ENCODE peak calls at places on chromosomes 4 and X, in six cellular contexts. One of them, this sample, is unnamed.

GRCh38 chr4:86358176-86358701 is 1.6 kb downstream of the MAPK10 start:
- DNase-seq in K562: no peak
- DNase-seq in H1: no peak
- DNase-seq in GM12892: no peak
- DNase-seq in HepG2: no peak
- DNase-seq in GM12878: no peak
- DNase-seq in this sample: no peak

GRCh38 chr4:140955528-140956094 is 177.7 kb downstream of the RNF150 start:
- DNase-seq in K562: no peak
- DNase-seq in H1: no peak
- DNase-seq in GM12892: no peak
- DNase-seq in HepG2: no peak
- DNase-seq in GM12878: no peak
- DNase-seq in this sample: no peak

GRCh38 chr4:2402053-2402452 is 16.4 kb downstream of the ZFYVE28 start:
- DNase-seq in K562: peak; percentile 93
- DNase-seq in H1: peak; percentile 88
- DNase-seq in GM12892: no peak
- DNase-seq in HepG2: peak; percentile 73
- DNase-seq in GM12878: no peak
- DNase-seq in this sample: no peak

GRCh38 chrX:151702021-151702714 is 6.9 kb downstream of the PRRG3 start:
- DNase-seq in K562: no peak
- DNase-seq in H1: no peak
- DNase-seq in GM12892: no peak
- DNase-seq in HepG2: no peak
- DNase-seq in GM12878: no peak
- DNase-seq in this sample: no peak

GRCh38 chr4:138448169-138448568 is 206.0 kb upstream of the SLC7A11 start:
- DNase-seq in K562: no peak
- DNase-seq in H1: no peak
- DNase-seq in GM12892: no peak
- DNase-seq in HepG2: no peak
- DNase-seq in GM12878: no peak
- DNase-seq in this sample: no peak

GRCh38 chr4:156778606-156779005 is 193.0 kb downstream of the PDGFC start:
- DNase-seq in K562: no peak
- DNase-seq in H1: no peak
- DNase-seq in GM12892: no peak
- DNase-seq in HepG2: peak; percentile 45
- DNase-seq in GM12878: no peak
- DNase-seq in this sample: no peak

GRCh38 chr4:20444599-20445337 is 193.1 kb downstream of the SLIT2 start:
- DNase-seq in K562: no peak
- DNase-seq in H1: no peak
- DNase-seq in GM12892: no peak
- DNase-seq in HepG2: no peak
- DNase-seq in GM12878: no peak
- DNase-seq in this sample: no peak

GRCh38 chr4:154073107-154073817 is 284.4 kb upstream of the SFRP2 start:
- DNase-seq in K562: no peak
- DNase-seq in H1: no peak
- DNase-seq in GM12892: no peak
- DNase-seq in HepG2: no peak
- DNase-seq in GM12878: no peak
- DNase-seq in this sample: no peak

GRCh38 chr4:42284030-42284429 is 113.3 kb upstream of the SHISA3 start:
- DNase-seq in K562: no peak
- DNase-seq in H1: no peak
- DNase-seq in GM12892: no peak
- DNase-seq in HepG2: no peak
- DNase-seq in GM12878: no peak
- DNase-seq in this sample: no peak

GRCh38 chr4:150569384-150569987 is 12.5 kb upstream of the MAB21L2 start:
- DNase-seq in K562: peak; percentile 62
- DNase-seq in H1: no peak
- DNase-seq in GM12892: no peak
- DNase-seq in HepG2: no peak
- DNase-seq in GM12878: no peak
- DNase-seq in this sample: no peak

GRCh38 chrX:136259543-136259942 is 8.3 kb upstream of the MAP7D3 start:
- DNase-seq in K562: no peak
- DNase-seq in H1: no peak
- DNase-seq in GM12892: no peak
- DNase-seq in HepG2: no peak
- DNase-seq in GM12878: no peak
- DNase-seq in this sample: no peak

GRCh38 chr4:142278171-142278570 is 567.9 kb downstream of the INPP4B start:
- DNase-seq in K562: no peak
- DNase-seq in H1: no peak
- DNase-seq in GM12892: no peak
- DNase-seq in HepG2: no peak
- DNase-seq in GM12878: no peak
- DNase-seq in this sample: no peak

GRCh38 chr4:15042529-15043167 is 40.4 kb downstream of the CPEB2 start:
- DNase-seq in K562: no peak
- DNase-seq in H1: no peak
- DNase-seq in GM12892: no peak
- DNase-seq in HepG2: no peak
- DNase-seq in GM12878: no peak
- DNase-seq in this sample: no peak

GRCh38 chrX:121496966-121497365 is 449.6 kb downstream of the GLUD2 start:
- DNase-seq in K562: no peak
- DNase-seq in H1: no peak
- DNase-seq in GM12892: no peak
- DNase-seq in HepG2: no peak
- DNase-seq in GM12878: no peak
- DNase-seq in this sample: no peak

GRCh38 chr4:53196872-53197759 is 168.7 kb downstream of the SCFD2 start:
- DNase-seq in K562: peak; percentile 77
- DNase-seq in H1: no peak
- DNase-seq in GM12892: peak; percentile 1
- DNase-seq in HepG2: peak; percentile 65
- DNase-seq in GM12878: peak; percentile 44
- DNase-seq in this sample: no peak

GRCh38 chr4:1130318-1131186 is 17.2 kb upstream of the RNF212 start:
- DNase-seq in K562: peak; percentile 86
- DNase-seq in H1: peak; percentile 84
- DNase-seq in GM12892: no peak
- DNase-seq in HepG2: peak; percentile 56
- DNase-seq in GM12878: peak; percentile 57
- DNase-seq in this sample: peak; percentile 49

GRCh38 chr4:24557036-24558022 is 27.0 kb downstream of the DHX15 start:
- DNase-seq in K562: no peak
- DNase-seq in H1: no peak
- DNase-seq in GM12892: no peak
- DNase-seq in HepG2: no peak
- DNase-seq in GM12878: no peak
- DNase-seq in this sample: no peak

GRCh38 chrX:13110427-13111324 is 66.3 kb upstream of the FAM9C start:
- DNase-seq in K562: no peak
- DNase-seq in H1: no peak
- DNase-seq in GM12892: no peak
- DNase-seq in HepG2: no peak
- DNase-seq in GM12878: no peak
- DNase-seq in this sample: no peak

GRCh38 chr4:162061214-162061613 is 102.6 kb downstream of the FSTL5 start:
- DNase-seq in K562: no peak
- DNase-seq in H1: peak; percentile 44
- DNase-seq in GM12892: no peak
- DNase-seq in HepG2: no peak
- DNase-seq in GM12878: no peak
- DNase-seq in this sample: no peak

GRCh38 chr4:4424499-4425115 is 37.7 kb downstream of the NSG1 start:
- DNase-seq in K562: no peak
- DNase-seq in H1: peak; percentile 43
- DNase-seq in GM12892: no peak
- DNase-seq in HepG2: no peak
- DNase-seq in GM12878: no peak
- DNase-seq in this sample: no peak

GRCh38 chrX:102338162-102338561 is 91.2 kb downstream of the NXF2 start:
- DNase-seq in K562: no peak
- DNase-seq in H1: no peak
- DNase-seq in GM12892: no peak
- DNase-seq in HepG2: no peak
- DNase-seq in GM12878: no peak
- DNase-seq in this sample: no peak

GRCh38 chrX:9072281-9072680 is 38.4 kb upstream of the FAM9B start:
- DNase-seq in K562: no peak
- DNase-seq in H1: no peak
- DNase-seq in GM12892: no peak
- DNase-seq in HepG2: no peak
- DNase-seq in GM12878: no peak
- DNase-seq in this sample: no peak

GRCh38 chr4:102299302-102299701 is 46.0 kb downstream of the SLC39A8 start:
- DNase-seq in K562: no peak
- DNase-seq in H1: no peak
- DNase-seq in GM12892: no peak
- DNase-seq in HepG2: no peak
- DNase-seq in GM12878: no peak
- DNase-seq in this sample: no peak

GRCh38 chr4:114474401-114474800 is 124.2 kb upstream of the UGT8 start:
- DNase-seq in K562: no peak
- DNase-seq in H1: no peak
- DNase-seq in GM12892: no peak
- DNase-seq in HepG2: no peak
- DNase-seq in GM12878: no peak
- DNase-seq in this sample: no peak

GRCh38 chr4:15373363-15373762 is 54.5 kb upstream of the C1QTNF7 start:
- DNase-seq in K562: no peak
- DNase-seq in H1: no peak
- DNase-seq in GM12892: no peak
- DNase-seq in HepG2: no peak
- DNase-seq in GM12878: no peak
- DNase-seq in this sample: no peak

GRCh38 chr4:137514401-137515116 is 17.7 kb downstream of the PCDH18 start:
- DNase-seq in K562: no peak
- DNase-seq in H1: no peak
- DNase-seq in GM12892: no peak
- DNase-seq in HepG2: no peak
- DNase-seq in GM12878: no peak
- DNase-seq in this sample: no peak

GRCh38 chr4:3365871-3366842 is 73.3 kb downstream of the RGS12 start:
- DNase-seq in K562: no peak
- DNase-seq in H1: peak; percentile 49
- DNase-seq in GM12892: no peak
- DNase-seq in HepG2: no peak
- DNase-seq in GM12878: no peak
- DNase-seq in this sample: no peak

GRCh38 chrX:40772290-40772689 is 36.9 kb upstream of the MED14 start:
- DNase-seq in K562: no peak
- DNase-seq in H1: no peak
- DNase-seq in GM12892: no peak
- DNase-seq in HepG2: no peak
- DNase-seq in GM12878: no peak
- DNase-seq in this sample: no peak

DNA sequence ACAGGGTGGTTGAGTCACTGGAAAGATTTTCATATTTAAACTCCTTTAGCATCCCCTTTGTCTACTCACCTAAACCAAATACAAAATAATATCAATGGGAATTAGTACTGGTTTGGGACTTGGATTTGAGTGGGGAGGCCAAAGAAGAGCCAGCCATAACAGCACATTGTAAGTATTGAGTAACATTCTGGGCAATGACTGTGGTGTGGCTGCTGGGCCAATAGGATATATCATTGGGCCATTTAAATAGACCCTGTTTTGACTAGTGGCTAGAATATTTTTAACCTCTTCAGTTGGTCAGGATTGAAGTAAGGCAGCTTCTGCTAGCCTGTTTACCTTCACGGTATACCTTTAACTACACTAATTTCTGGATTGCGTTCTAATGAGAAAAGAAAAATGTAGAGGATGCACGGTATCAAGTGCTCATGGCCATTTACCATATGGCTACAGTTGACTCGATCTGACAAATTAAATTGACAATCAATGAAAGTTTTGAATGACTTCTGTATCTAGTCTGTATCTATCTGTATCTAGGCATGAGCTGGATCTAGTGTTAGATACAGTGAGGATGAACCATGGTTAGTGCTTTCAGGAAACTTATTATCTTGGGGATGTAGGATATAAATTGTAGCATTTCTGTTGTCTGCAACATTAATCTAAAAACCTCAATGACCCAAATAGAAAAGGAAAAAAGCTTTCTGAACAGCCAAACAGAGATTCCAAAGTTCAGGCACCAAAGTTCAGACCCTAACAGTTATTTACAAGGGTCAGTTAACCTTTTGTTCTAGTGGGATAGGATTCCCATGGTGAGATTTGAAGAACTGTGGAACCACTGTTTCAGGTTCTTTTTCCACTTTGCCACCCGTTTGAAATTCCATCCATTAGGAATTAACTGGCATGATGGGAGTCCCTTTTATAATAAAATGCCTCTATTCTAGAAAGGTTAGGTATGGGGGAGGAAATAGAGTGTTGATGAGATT is 6.8 kb upstream of the ALB start:
- DNase-seq in K562: no peak
- DNase-seq in H1: no peak
- DNase-seq in GM12892: no peak
- DNase-seq in HepG2: peak; percentile 69
- DNase-seq in GM12878: no peak
- DNase-seq in this sample: no peak
- TF ChIP-seq POLR2A in K562: no peak
- TF ChIP-seq POLR2A in H1: no peak
- TF ChIP-seq POLR2A in GM12892: no peak
- TF ChIP-seq POLR2A in HepG2: no peak
- TF ChIP-seq POLR2A in GM12878: no peak
- TF ChIP-seq POLR2A in this sample: no peak

GRCh38 chr4:125350736-125351135 is 36.0 kb downstream of the FAT4 start:
- DNase-seq in K562: no peak
- DNase-seq in H1: no peak
- DNase-seq in GM12892: no peak
- DNase-seq in HepG2: no peak
- DNase-seq in GM12878: no peak
- DNase-seq in this sample: no peak
- TF ChIP-seq TAF1 in K562: no peak
- TF ChIP-seq TAF1 in H1: no peak
- TF ChIP-seq TAF1 in GM12892: no peak
- TF ChIP-seq TAF1 in HepG2: no peak
- TF ChIP-seq TAF1 in GM12878: no peak
- TF ChIP-seq TAF1 in this sample: no peak

GRCh38 chr4:78800965-78801364 is 24.8 kb downstream of the BMP2K start:
- DNase-seq in K562: no peak
- DNase-seq in H1: no peak
- DNase-seq in GM12892: no peak
- DNase-seq in HepG2: no peak
- DNase-seq in GM12878: no peak
- DNase-seq in this sample: no peak
- TF ChIP-seq POLR2A in K562: no peak
- TF ChIP-seq POLR2A in H1: no peak
- TF ChIP-seq POLR2A in GM12892: no peak
- TF ChIP-seq POLR2A in HepG2: no peak
- TF ChIP-seq POLR2A in GM12878: no peak
- TF ChIP-seq POLR2A in this sample: no peak

DNA sequence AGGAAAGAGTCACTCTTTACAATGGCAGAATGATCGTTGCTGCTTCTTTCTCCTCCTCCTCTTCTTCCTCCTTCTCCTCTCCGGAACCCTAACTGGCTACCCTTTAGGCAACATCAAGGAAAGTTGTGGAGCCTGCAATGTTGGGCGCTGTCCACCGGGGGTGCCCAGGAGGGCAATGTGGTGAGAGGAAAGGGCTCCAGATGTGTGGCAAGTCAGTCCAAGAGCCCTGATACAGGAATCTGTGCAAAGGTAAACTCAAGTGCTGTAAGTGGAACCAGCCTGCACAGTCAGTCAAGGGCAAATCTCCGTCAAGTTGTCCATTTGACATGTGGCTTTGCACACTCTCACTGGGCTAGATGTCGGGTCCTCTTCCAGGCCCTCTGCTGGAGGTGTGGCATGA is 2.8 kb downstream of the RTL5 start:
- DNase-seq in K562: no peak
- DNase-seq in H1: peak; percentile 57
- DNase-seq in GM12892: no peak
- DNase-seq in HepG2: peak; percentile 0
- DNase-seq in GM12878: no peak
- DNase-seq in this sample: no peak
- TF ChIP-seq TAF1 in K562: no peak
- TF ChIP-seq TAF1 in H1: no peak
- TF ChIP-seq TAF1 in GM12892: no peak
- TF ChIP-seq TAF1 in HepG2: no peak
- TF ChIP-seq TAF1 in GM12878: no peak
- TF ChIP-seq TAF1 in this sample: no peak